ENCODE peak calls at places on chromosomes 6 and 20, in four cellular contexts. Z is IMR-90, P is GM12878, L is K562. W is an unnamed sample. For H3K4me1, the result is how much of the 10 kb centered on the place peaks cover.

GRCh38 chr6:47146426-47147174 is 104.5 kb upstream of the ADGRF1 start:
- DNase-seq in Z (peak), P (no peak), L (no peak), W (no peak)

GRCh38 chr20:31691646-31692275 is 30.9 kb downstream of the BCL2L1 start:
- DNase-seq in Z (peak), P (no peak), L (peak), W (no peak)

GRCh38 chr6:6981923-6982322 is 125.8 kb upstream of the RREB1 start:
- DNase-seq in Z (no peak), P (no peak), L (no peak), W (no peak)

GRCh38 chr6:17353440-17354175 is 39.8 kb upstream of the CAP2 start:
- DNase-seq in Z (no peak), P (no peak), L (no peak), W (no peak)

GRCh38 chr6:4870821-4871494 is 94.8 kb downstream of the CDYL start:
- DNase-seq in Z (peak), P (no peak), L (no peak), W (peak)

GRCh38 chr6:152170702-152171667 is 363.5 kb downstream of the ESR1 start:
- DNase-seq in Z (peak), P (peak), L (no peak), W (no peak)

GRCh38 chr6:132483779-132484679 is 28.9 kb downstream of the STX7 start:
- DNase-seq in Z (peak), P (peak), L (peak), W (peak)

GRCh38 chr20:667351-668034 is 8.1 kb downstream of the SCRT2 start:
- DNase-seq in Z (peak), P (no peak), L (peak), W (peak)

GRCh38 chr6:107706516-107706915 is 117.6 kb downstream of the SCML4 start:
- DNase-seq in Z (no peak), P (no peak), L (no peak), W (no peak)

GRCh38 chr20:53708129-53708968 is 114.7 kb upstream of the ZNF217 start:
- DNase-seq in Z (peak), P (peak), L (no peak), W (no peak)

GRCh38 chr6:92433911-92434310 is 985.4 kb downstream of the EPHA7 start:
- DNase-seq in Z (no peak), P (no peak), L (no peak), W (no peak)

GRCh38 chr6:133041020-133041419 is 200.1 kb upstream of the EYA4 start:
- DNase-seq in Z (no peak), P (no peak), L (peak), W (no peak)

GRCh38 chr6:168968801-168969200 is 284.8 kb downstream of the THBS2 start:
- DNase-seq in Z (no peak), P (no peak), L (no peak), W (no peak)

GRCh38 chr6:80331522-80331921 is 225.1 kb downstream of the BCKDHB start:
- DNase-seq in Z (no peak), P (no peak), L (no peak), W (no peak)

GRCh38 chr20:9068896-9069663 is at the start of gene PLCB4:
- DNase-seq in Z (peak), P (no peak), L (peak), W (peak)

GRCh38 chr6:53862517-53863457 is 68.0 kb downstream of the LRRC1 start:
- DNase-seq in Z (peak), P (no peak), L (no peak), W (peak)

DNA sequence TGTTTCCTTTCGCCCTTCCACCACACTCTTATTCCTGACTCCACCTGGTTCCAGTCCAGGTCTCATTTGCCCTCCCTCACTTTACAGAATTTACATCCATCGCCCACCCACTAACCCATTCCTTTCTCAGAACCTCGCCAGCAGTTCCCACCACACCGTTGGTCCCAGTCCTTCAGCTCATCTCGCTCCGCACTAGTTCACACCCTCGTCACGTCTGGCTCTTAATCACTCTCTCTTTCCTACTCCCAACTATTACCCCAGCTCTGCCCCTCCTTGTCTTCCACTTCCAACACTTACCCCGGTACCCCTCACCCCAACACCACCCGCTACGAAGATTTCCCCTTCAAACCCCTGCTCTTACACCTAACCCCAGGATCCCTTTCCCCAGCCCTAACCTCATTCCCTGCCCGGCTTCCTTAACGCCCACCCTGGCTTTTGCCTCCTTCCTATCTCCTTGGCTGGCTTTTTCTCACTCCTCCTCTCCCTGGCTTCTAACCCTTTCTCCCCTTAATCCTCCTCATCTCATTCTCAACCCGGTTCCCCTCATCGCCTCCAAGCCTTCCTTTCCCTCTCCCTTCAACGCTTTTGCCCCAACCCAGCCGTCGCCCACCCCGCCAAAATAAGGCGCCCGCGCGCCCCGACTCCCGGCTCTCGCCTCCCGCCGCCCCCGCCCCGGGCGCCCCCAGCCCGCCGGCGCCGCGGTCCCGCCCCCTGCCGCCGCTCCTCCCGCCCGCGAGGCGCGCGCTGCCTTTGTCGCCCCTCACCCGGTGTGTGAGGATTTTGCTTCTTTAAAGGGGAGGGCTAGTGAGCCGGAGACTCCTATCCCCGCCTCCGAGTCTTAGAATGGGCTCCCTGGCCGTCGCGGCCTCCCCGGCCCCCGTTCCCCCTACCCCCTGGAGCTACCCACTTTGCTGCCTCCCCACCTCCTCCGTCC is 542 bp downstream of the USP49 start:
- DNase-seq in Z (no peak), P (no peak), L (peak), W (peak)
- H3K4me1 ChIP-seq in Z (under half), P (under half), L (under half), W (under half)

DNA sequence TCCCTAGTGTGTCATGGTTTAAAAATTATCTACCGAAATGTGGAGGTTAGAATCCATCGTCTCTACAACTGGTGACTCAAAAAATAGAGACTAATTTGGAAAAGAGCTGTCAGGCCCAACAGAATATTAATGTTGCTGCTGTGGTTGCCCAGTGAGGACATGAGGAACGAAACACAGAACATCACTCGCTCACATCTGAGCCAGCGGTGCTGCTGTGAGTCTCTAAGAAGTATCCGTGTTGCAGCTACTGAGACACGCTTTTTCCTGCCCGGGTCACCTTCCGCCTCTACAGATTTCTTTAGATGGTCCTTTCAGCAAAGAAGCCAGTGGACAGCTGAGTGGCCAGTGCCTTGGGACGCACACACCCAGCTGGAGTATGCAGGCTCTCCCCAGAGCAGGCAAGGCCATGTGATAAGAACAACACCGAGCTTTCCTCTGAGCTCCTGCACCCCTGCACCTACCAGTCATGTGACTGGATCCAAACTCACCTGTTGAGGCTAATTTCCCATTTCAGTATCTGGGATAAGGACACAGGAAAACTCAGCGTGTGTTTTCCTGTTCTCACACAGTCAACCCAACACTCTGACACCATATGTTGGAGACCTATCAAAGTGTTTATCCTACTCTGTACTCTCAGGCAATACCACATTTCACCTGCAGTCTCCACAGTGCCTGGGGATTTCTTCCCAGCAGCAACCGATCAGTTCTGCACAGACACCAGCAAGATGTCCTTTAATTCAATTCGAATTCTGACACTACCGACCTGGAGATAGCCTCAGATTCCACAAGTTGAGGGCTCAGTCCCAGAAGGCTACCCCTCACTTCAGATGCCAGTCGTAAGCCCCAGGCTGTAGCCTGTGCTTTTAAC is 119.0 kb upstream of the RPS6KA2 start:
- DNase-seq in Z (no peak), P (no peak), L (no peak), W (no peak)
- TF ChIP-seq FOS in Z (no peak), P (no peak), L (no peak), W (no peak)

GRCh38 chr6:56528412-56528841 is 114.3 kb downstream of the DST start:
- DNase-seq in Z (peak), P (no peak), L (no peak), W (peak)

GRCh38 chr6:56525976-56526375 is 116.7 kb downstream of the DST start:
- DNase-seq in Z (no peak), P (no peak), L (no peak), W (no peak)

GRCh38 chr6:56527934-56528333 is 114.8 kb downstream of the DST start:
- DNase-seq in Z (peak), P (no peak), L (no peak), W (no peak)

GRCh38 chr6:56524891-56525703 is 117.6 kb downstream of the DST start:
- DNase-seq in Z (peak), P (no peak), L (no peak), W (no peak)

DNA sequence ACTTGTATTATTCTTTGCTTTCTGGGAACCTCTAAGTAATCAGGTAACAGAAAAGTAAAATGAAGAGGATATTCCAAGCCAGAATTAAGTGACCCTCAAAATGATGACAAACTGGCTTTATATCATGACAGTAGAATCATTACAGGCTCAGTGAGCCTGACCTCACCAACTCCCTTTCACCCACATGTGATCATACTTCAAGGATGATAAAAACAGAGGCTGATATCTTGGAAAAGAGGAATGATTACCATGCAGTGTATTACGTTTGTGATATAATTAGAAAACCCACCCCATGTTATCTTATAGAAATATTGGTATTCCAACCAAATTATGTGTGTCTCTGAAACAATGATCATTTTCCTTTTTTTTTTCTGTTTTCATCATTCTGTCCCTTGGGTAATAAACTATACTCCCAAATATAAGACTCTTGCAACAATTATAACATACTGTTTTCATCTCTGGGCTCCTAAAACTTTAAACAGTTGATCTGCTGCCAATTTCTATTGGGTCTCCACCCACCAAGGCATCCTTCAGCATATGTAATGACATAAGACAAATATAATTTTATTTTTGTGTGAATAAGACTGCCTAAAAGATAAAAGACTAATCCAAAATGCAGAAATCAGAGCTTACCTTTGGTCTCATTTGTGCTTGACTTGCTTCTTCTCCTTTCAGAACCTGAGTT is 115.7 kb downstream of the DST start:
- DNase-seq in Z (peak), P (no peak), L (no peak), W (no peak)
- H3K4me1 ChIP-seq in Z (under half), P (under half), L (under half), W (under half)

GRCh38 chr6:156851447-156851846 is 74.3 kb downstream of the ARID1B start:
- DNase-seq in Z (no peak), P (no peak), L (no peak), W (no peak)
- TF ChIP-seq FOS in Z (no peak), P (no peak), L (no peak), W (no peak)

GRCh38 chr20:59940956-59941294 is 736 bp downstream of the FAM217B start:
- DNase-seq in Z (no peak), P (no peak), L (no peak), W (no peak)
- H3K4me1 ChIP-seq in Z (under half), P (under half), L (under half), W (under half)

W was measured in endothelial cell of umbilical vein.